ENCODE peak calls at places on chromosomes 6 and 20, in five cellular contexts. V, L, R, Z and T are unnamed samples.

GRCh38 chr20:25549866-25550477 is 35.4 kb downstream of the NINL start:
- DNase-seq in V (no peak), Z (no peak), R (no peak), L (no peak), T (no peak)

GRCh38 chr6:153503810-153504209 is 372.7 kb upstream of the RGS17 start:
- DNase-seq in V (no peak), L (no peak), Z (no peak), R (no peak), T (peak; percentile 4)

GRCh38 chr6:46490425-46491200 is 636 bp downstream of the RCAN2 start:
- DNase-seq in V (no peak), Z (peak; percentile 53), R (no peak), L (peak; percentile 23), T (no peak)

GRCh38 chr6:129498556-129498940 is 211.4 kb downstream of the ARHGAP18 start:
- DNase-seq in V (peak; percentile 19), Z (no peak), R (no peak), L (no peak), T (no peak)

GRCh38 chr6:166852484-166852975 is 103.8 kb downstream of the RNASET2 start:
- DNase-seq in R (no peak), L (no peak), V (no peak), Z (no peak), T (no peak)

GRCh38 chr20:21436186-21436585 is 38.9 kb upstream of the NKX2-4 start:
- DNase-seq in Z (no peak), V (no peak), L (no peak), R (no peak), T (no peak)

GRCh38 chr6:13355043-13355945 is 27.0 kb upstream of the TBC1D7 start:
- DNase-seq in Z (no peak), R (no peak), L (peak; percentile 19), V (peak; percentile 58), T (peak; percentile 18)

GRCh38 chr6:14630136-14630535 is 512.6 kb downstream of the CD83 start:
- DNase-seq in V (no peak), Z (no peak), L (no peak), R (no peak), T (no peak)

GRCh38 chr20:47854687-47855212 is 69.5 kb upstream of the SULF2 start:
- DNase-seq in L (no peak), R (no peak), V (peak; percentile 55), Z (no peak), T (peak; percentile 11)

GRCh38 chr6:3509326-3509725 is 52.5 kb upstream of the SLC22A23 start:
- DNase-seq in V (no peak), R (no peak), L (no peak), Z (no peak), T (no peak)

GRCh38 chr20:15547109-15547508 is 1026.1 kb downstream of the KIF16B start:
- DNase-seq in Z (no peak), L (no peak), V (no peak), R (no peak), T (no peak)

GRCh38 chr6:134148566-134148965 is 96.1 kb upstream of the SLC2A12 start:
- DNase-seq in R (no peak), Z (no peak), V (no peak), L (no peak), T (no peak)

GRCh38 chr6:1607557-1608221 is 2.0 kb upstream of the FOXC1 start:
- DNase-seq in R (no peak), L (no peak), V (no peak), Z (no peak), T (no peak)

GRCh38 chr20:40966516-40967185 is 62.0 kb upstream of the TOP1 start:
- DNase-seq in R (no peak), L (peak; percentile 1), V (no peak), Z (no peak), T (no peak)

GRCh38 chr6:170523256-170524187 is 29.6 kb downstream of the PSMB1 start:
- DNase-seq in L (no peak), Z (no peak), V (no peak), R (no peak), T (no peak)

GRCh38 chr6:137264308-137265075 is 45.3 kb upstream of the IFNGR1 start:
- DNase-seq in V (no peak), L (no peak), R (no peak), Z (no peak), T (no peak)

GRCh38 chr20:14992071-14992654 is 654.8 kb upstream of the FLRT3 start:
- DNase-seq in L (no peak), R (no peak), V (no peak), Z (no peak), T (no peak)

GRCh38 chr6:141103246-141103645 is 1029.5 kb upstream of the GJE1 start:
- DNase-seq in V (no peak), L (no peak), R (no peak), Z (no peak), T (no peak)

GRCh38 chr6:168340819-168341218 is 21.2 kb upstream of the DACT2 start:
- DNase-seq in L (no peak), V (no peak), Z (no peak), R (no peak), T (no peak)

GRCh38 chr6:13428528-13429405 is 58.6 kb downstream of the GFOD1 start:
- DNase-seq in L (peak; percentile 40), V (no peak), R (no peak), Z (no peak), T (no peak)

GRCh38 chr6:44788387-44788981 is 401.0 kb downstream of the CDC5L start:
- DNase-seq in L (no peak), Z (no peak), R (no peak), V (no peak), T (no peak)

GRCh38 chr6:3356824-3357420 is 98.2 kb downstream of the PSMG4 start:
- DNase-seq in V (peak; percentile 46), L (no peak), Z (no peak), R (no peak), T (no peak)

GRCh38 chr20:3436864-3437574 is 29.6 kb upstream of the DNAAF9 start:
- DNase-seq in Z (no peak), V (peak; percentile 39), L (no peak), R (no peak), T (no peak)

GRCh38 chr20:36591854-36592641 is 13.5 kb upstream of the RAB5IF start:
- DNase-seq in Z (no peak), R (peak; percentile 37), V (peak; percentile 31), L (no peak), T (no peak)

GRCh38 chr20:51220293-51220706 is 197.4 kb upstream of the KCNG1 start:
- DNase-seq in V (no peak), L (peak; percentile 72), Z (peak; percentile 58), R (peak; percentile 42), T (no peak)

GRCh38 chr20:46787986-46788762 is 78.7 kb downstream of the SLC2A10 start:
- DNase-seq in Z (no peak), L (no peak), V (no peak), R (no peak), T (no peak)

GRCh38 chr6:19180348-19181073 is 656.7 kb upstream of the ID4 start:
- DNase-seq in R (no peak), V (no peak), Z (no peak), L (no peak), T (no peak)

GRCh38 chr6:96468681-96469224 is 52.9 kb upstream of the UFL1 start:
- DNase-seq in R (no peak), V (no peak), L (no peak), Z (no peak), T (peak; percentile 32)

GRCh38 chr6:39904946-39905639 is 29.2 kb downstream of the MOCS1 start:
- DNase-seq in V (no peak), R (no peak), L (no peak), Z (no peak), T (no peak)

GRCh38 chr6:41937881-41938574 is 3.6 kb downstream of the CCND3 start:
- DNase-seq in L (no peak), R (peak; percentile 48), V (no peak), Z (no peak), T (peak; percentile 97)

GRCh38 chr6:149218471-149218870 is 99.0 kb upstream of the TAB2 start:
- DNase-seq in Z (no peak), R (no peak), V (no peak), L (no peak), T (no peak)

GRCh38 chr6:43942011-43942442 is 172.0 kb downstream of the VEGFA start:
- DNase-seq in L (no peak), Z (peak; percentile 29), V (no peak), R (no peak), T (no peak)

GRCh38 chr6:150987371-150987828 is 121.9 kb downstream of the MTHFD1L start:
- DNase-seq in R (no peak), V (no peak), Z (no peak), L (no peak), T (no peak)

GRCh38 chr6:129701721-129702455 is 8.1 kb downstream of the ARHGAP18 start:
- DNase-seq in R (no peak), L (no peak), V (no peak), Z (no peak), T (no peak)